ENCODE peak calls at places on chromosomes 12 and 14, in eight cellular contexts. I is CD4-positive, CD25-positive, alpha-beta regulatory T cell; A is right atrium auricular region; F is RWPE2; S is left ventricle myocardium inferior; N is heart left ventricle; Q is Panc1; V is right cardiac atrium. H is an unnamed sample. For H3K4me1, the result is how much of the 10 kb centered on the place peaks cover.

GRCh38 chr14:88599761-88600439 is 37.1 kb downstream of the ZC3H14 start:
- DNase-seq in I (peak), A (no peak), F (no peak), S (no peak), N (no peak), Q (no peak), V (no peak), H (no peak)

GRCh38 chr14:100037351-100037750 is 27.9 kb upstream of the EVL start:
- DNase-seq in I (no peak), A (no peak), F (no peak), S (no peak), N (peak), Q (no peak), V (no peak), H (no peak)

GRCh38 chr14:63180017-63180416 is 24.2 kb upstream of the RHOJ start:
- DNase-seq in I (no peak), A (no peak), F (no peak), S (peak), N (peak), Q (no peak), V (peak), H (no peak)

GRCh38 chr14:103298620-103299019 is 35.4 kb upstream of the EIF5 start:
- DNase-seq in I (no peak), A (no peak), F (no peak), S (no peak), N (no peak), Q (no peak), V (no peak), H (no peak)

GRCh38 chr12:18719922-18720321 is 17.9 kb downstream of the PLCZ1 start:
- DNase-seq in I (no peak), A (no peak), F (no peak), S (no peak), N (no peak), Q (no peak), V (no peak), H (no peak)

GRCh38 chr12:57467212-57467874 is 7.8 kb downstream of the GLI1 start:
- DNase-seq in I (no peak), A (no peak), F (no peak), S (no peak), N (no peak), Q (no peak), V (no peak), H (no peak)

GRCh38 chr12:109170335-109170734 is 53.9 kb downstream of the ACACB start:
- DNase-seq in I (no peak), A (no peak), F (no peak), S (no peak), N (no peak), Q (no peak), V (no peak), H (no peak)

GRCh38 chr14:24634158-24634557 is at the start of gene GZMB:
- DNase-seq in I (no peak), A (no peak), F (no peak), S (no peak), N (no peak), Q (no peak), V (no peak), H (no peak)

GRCh38 chr12:80413462-80413861 is 30.6 kb upstream of the PTPRQ start:
- DNase-seq in I (no peak), A (no peak), F (no peak), S (no peak), N (no peak), Q (no peak), V (no peak), H (no peak)

GRCh38 chr14:96225745-96226151 is 21.1 kb downstream of the BDKRB2 start:
- DNase-seq in I (no peak), A (no peak), F (peak), S (peak), N (peak), Q (no peak), V (no peak), H (no peak)

GRCh38 chr12:84384384-84384783 is 528.2 kb downstream of the SLC6A15 start:
- DNase-seq in I (no peak), A (no peak), F (no peak), S (no peak), N (no peak), Q (no peak), V (no peak), H (no peak)

GRCh38 chr12:3988519-3989217 is 115.5 kb upstream of the PARP11 start:
- DNase-seq in I (peak), A (no peak), F (no peak), S (no peak), N (no peak), Q (no peak), V (no peak), H (no peak)

GRCh38 chr14:69199786-69200185 is 8.5 kb downstream of the EXD2 start:
- DNase-seq in I (no peak), A (no peak), F (no peak), S (no peak), N (no peak), Q (no peak), V (no peak), H (no peak)

GRCh38 chr14:45261209-45261608 is 8.2 kb upstream of the MIS18BP1 start:
- DNase-seq in I (no peak), A (no peak), F (no peak), S (no peak), N (no peak), Q (no peak), V (no peak), H (no peak)

GRCh38 chr12:118633071-118633470 is 256.7 kb downstream of the SUDS3 start:
- DNase-seq in I (no peak), A (no peak), F (no peak), S (no peak), N (no peak), Q (no peak), V (no peak), H (no peak)

GRCh38 chr12:25386823-25387134 is 136.1 kb upstream of the KRAS start:
- DNase-seq in I (no peak), A (no peak), F (no peak), S (no peak), N (no peak), Q (no peak), V (peak), H (peak)

GRCh38 chr12:126384029-126384564 is 1318.9 kb downstream of the AACS start:
- DNase-seq in I (no peak), A (no peak), F (no peak), S (no peak), N (no peak), Q (no peak), V (no peak), H (no peak)

GRCh38 chr12:129673807-129674206 is 230.0 kb downstream of the TMEM132D start:
- DNase-seq in I (no peak), A (no peak), F (no peak), S (no peak), N (no peak), Q (no peak), V (no peak), H (no peak)

GRCh38 chr12:72499244-72499643 is 227.1 kb downstream of the TRHDE start:
- DNase-seq in I (no peak), A (no peak), F (no peak), S (no peak), N (no peak), Q (no peak), V (no peak), H (no peak)

GRCh38 chr14:34081576-34082136 is 130.8 kb upstream of the EGLN3 start:
- DNase-seq in I (no peak), A (no peak), F (no peak), S (no peak), N (no peak), Q (no peak), V (no peak), H (no peak)

GRCh38 chr14:30974628-30975027 is 50.8 kb upstream of the AP4S1 start:
- DNase-seq in I (no peak), A (no peak), F (no peak), S (no peak), N (no peak), Q (peak), V (no peak), H (no peak)

GRCh38 chr12:68837215-68837614 is 29.2 kb downstream of the MDM2 start:
- DNase-seq in I (no peak), A (no peak), F (no peak), S (no peak), N (no peak), Q (no peak), V (no peak), H (no peak)

GRCh38 chr12:129530517-129530916 is 373.3 kb downstream of the TMEM132D start:
- DNase-seq in I (no peak), A (no peak), F (no peak), S (no peak), N (no peak), Q (no peak), V (no peak), H (no peak)

GRCh38 chr14:103072595-103073366 is 11.2 kb upstream of the LBHD2 start:
- DNase-seq in I (no peak), A (no peak), F (no peak), S (no peak), N (peak), Q (no peak), V (peak), H (no peak)

GRCh38 chr12:75754141-75754540 is 242.7 kb upstream of the KRR1 start:
- DNase-seq in I (no peak), A (no peak), F (no peak), S (no peak), N (no peak), Q (no peak), V (no peak), H (no peak)

GRCh38 chr12:62737201-62737600 is 197.7 kb downstream of the PPM1H start:
- DNase-seq in I (no peak), A (no peak), F (no peak), S (no peak), N (no peak), Q (no peak), V (no peak), H (no peak)

GRCh38 chr12:111408686-111409402 is 3.1 kb downstream of the SH2B3 start:
- DNase-seq in I (no peak), A (no peak), F (no peak), S (no peak), N (no peak), Q (no peak), V (peak), H (no peak)

GRCh38 chr12:111412007-111412829 is 6.5 kb downstream of the SH2B3 start:
- DNase-seq in I (no peak), A (no peak), F (no peak), S (peak), N (peak), Q (no peak), V (peak), H (no peak)

GRCh38 chr12:111411187-111411764 is 5.6 kb downstream of the SH2B3 start:
- DNase-seq in I (no peak), A (no peak), F (no peak), S (no peak), N (peak), Q (no peak), V (no peak), H (no peak)

GRCh38 chr12:111409403-111410228 is 3.9 kb downstream of the SH2B3 start:
- DNase-seq in I (no peak), A (no peak), F (no peak), S (peak), N (peak), Q (no peak), V (peak), H (no peak)

DNA sequence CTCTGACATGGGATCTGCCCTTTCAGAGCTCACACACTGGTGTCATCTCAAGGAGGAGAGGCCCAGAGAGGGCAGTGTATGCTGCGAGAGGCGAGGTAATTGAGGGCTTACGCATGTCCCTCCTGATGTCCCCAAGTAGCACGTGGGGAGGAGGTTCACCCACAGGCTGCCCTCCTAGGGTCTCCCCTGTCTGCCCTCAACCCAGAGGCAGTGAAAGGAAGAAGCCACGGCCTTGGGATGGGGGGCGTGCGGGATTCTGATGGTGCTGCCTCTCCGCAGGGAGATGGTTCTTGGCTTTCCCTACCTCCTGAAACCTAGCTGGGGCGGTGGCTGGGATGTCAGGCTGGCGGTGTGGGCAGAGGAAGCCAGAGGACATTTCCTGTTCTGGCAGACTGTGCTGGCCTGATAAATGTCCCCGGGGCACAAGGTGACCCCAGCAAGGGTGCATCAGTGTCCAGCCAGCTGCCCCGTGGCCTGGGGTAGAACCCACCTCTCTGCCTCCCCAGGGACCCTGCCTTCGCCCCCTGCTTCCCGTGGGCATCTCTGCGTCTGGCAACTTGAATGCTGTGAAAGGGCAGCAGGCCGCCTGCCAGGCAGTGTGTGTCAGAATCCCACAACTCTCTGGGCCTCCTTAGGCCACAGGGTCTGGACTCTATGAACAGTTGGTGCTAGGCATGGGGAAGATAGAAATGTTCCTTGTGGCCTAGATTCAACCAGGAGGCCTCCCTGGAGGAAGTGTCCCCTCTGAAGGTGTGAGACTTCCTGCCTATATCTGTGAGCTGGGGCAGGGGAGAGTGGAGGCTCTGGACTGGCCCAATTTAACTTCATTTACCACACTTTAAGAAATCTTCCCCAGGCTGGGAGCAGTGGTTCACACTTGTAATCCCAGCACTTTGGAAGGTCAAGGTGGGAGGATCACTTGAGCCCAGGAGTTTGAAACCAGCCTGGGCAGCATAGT is 4.8 kb downstream of the SH2B3 start:
- DNase-seq in I (no peak), A (no peak), F (no peak), S (peak), N (peak), Q (no peak), V (peak), H (no peak)
- H3K4me1 ChIP-seq in I (half or more), A (half or more), F (under half), S (half or more), N (half or more), Q (half or more), V (under half), H (under half)

DNA sequence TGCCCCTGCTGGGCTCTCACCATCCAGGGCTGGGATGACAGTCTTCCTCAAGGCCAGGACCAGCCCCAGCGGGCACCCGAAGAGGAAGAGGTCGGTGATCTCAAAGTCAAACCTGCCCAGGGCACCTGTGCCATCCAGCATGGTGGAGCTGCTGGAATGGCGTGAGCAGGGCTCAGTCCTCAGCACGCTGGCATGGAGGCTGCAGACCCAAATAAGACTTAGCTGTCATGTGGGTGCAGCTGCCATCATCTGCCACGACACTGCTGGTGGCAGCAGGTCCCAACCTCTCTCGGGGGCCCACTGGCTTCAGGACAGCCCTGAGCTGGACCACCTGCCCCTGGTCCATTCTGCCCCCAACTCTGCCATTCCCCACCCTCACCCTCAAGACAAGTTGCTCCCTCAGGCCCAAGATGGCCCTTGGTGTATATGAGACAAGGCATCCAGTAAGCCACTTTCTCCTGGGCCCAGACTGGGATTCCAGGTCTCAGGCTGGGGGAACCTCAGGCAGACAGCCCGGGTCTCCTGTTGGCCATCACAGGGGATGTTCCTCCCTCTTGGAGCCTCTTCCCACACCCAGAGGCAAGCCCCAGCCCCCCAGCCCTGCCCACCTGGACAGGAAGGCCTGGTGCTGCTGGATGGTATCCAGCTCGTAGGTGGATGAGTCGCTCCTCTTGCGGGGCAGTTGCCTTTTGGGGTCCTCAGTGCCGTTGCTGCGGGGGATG is 14.5 kb downstream of the ARL6IP4 start:
- DNase-seq in I (no peak), A (no peak), F (peak), S (no peak), N (no peak), Q (no peak), V (peak), H (no peak)
- H3K27ac ChIP-seq in I (no peak), A (no peak), F (no peak), S (no peak), N (no peak), Q (no peak), V (no peak), H (no peak)

GRCh38 chr14:76376878-76377523 is 1.1 kb downstream of the ESRRB start:
- DNase-seq in I (no peak), A (no peak), F (no peak), S (no peak), N (no peak), Q (no peak), V (no peak), H (no peak)
- H3K4me3 ChIP-seq in I (no peak), A (no peak), F (no peak), S (peak), N (no peak), Q (no peak), V (peak), H (peak)

DNA sequence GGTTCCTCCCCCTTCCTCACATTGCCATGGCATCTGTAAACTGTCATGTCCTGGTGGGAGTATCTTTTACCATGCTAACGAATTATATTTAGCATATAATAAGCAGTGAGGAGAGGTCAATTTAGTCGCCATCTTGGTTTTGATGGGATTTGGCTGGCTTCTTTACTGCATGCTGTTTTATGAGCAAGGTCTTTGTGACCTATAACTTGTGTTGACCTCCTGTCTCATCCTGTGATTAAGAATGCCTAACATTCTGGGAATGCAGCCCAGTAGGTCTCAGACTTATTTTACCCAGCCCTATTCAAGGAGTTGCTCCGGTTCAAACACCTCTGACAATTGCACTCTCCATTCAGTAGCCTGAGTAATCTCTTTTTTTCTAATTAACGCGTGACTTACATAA is 2.1 kb upstream of the EIF4B start:
- DNase-seq in I (no peak), A (no peak), F (no peak), S (no peak), N (no peak), Q (no peak), V (no peak), H (no peak)
- H3K4me1 ChIP-seq in I (under half), A (under half), F (under half), S (under half), N (under half), Q (under half), V (under half), H (under half)

GRCh38 chr12:111685811-111686573 is at the start of the genes ACAD10 and BRAP:
- DNase-seq in I (peak), A (peak), F (peak), S (peak), N (peak), Q (peak), V (peak), H (peak)

GRCh38 chr12:111685322-111685810 is 390 bp downstream of the BRAP start:
- DNase-seq in I (no peak), A (no peak), F (no peak), S (no peak), N (peak), Q (no peak), V (no peak), H (no peak)

GRCh38 chr12:111687952-111688351 is 2.1 kb downstream of the ACAD10 start:
- DNase-seq in I (no peak), A (no peak), F (no peak), S (no peak), N (no peak), Q (no peak), V (no peak), H (no peak)

GRCh38 chr12:111687255-111687654 is 1.4 kb downstream of the ACAD10 start:
- DNase-seq in I (no peak), A (no peak), F (no peak), S (no peak), N (no peak), Q (no peak), V (no peak), H (no peak)

DNA sequence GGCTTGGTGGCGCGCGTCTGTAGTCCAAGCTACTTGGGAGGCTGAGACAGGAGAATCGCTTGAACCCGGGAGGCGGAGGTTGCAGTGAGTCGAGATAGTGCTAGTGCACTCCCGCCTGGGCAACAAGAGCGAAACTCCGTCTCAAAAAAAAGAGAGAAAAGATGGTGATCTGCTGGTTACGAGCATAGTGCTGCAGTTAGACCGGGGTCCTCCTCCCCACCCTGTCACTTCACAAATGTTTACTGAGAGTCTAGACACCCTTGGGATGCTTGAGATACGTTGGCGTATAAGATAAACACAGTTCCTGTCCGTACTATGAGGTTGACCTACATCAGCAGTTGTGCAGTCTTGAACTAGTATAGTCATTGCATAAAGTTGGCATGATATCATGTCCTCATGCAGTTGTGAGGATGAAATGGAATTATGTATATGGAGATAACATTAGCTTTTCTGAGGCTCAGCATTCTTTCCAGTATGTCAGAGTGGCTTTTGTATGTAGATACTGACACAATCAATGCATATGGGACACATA is 787 bp downstream of the ACAD10 start:
- DNase-seq in I (no peak), A (no peak), F (no peak), S (no peak), N (no peak), Q (no peak), V (no peak), H (no peak)
- H3K27ac ChIP-seq in I (peak), A (peak), F (peak), S (peak), N (peak), Q (peak), V (peak), H (peak)

H was measured in prostate gland.